ENCODE peak calls at places on chromosomes 11 and 22, in seven cellular contexts. D is pancreas, B is WERI-Rb-1, M is body of pancreas, Y is heart right ventricle, A is ovary, R is left ventricle myocardium inferior. V is an unnamed sample.

GRCh38 chr22:26711205-26711958 is 54.0 kb downstream of the MIAT start:
- DNase-seq in A (no peak), Y (no peak), B (no peak), R (no peak), M (no peak), D (no peak), V (no peak)

GRCh38 chr22:29148036-29148435 is 57.7 kb upstream of the EMID1 start:
- DNase-seq in M (no peak), Y (no peak), B (no peak), A (no peak), D (peak), R (no peak), V (no peak)

GRCh38 chr11:63869171-63869591 is 30.3 kb downstream of the MARK2 start:
- DNase-seq in M (peak), A (no peak), B (no peak), Y (no peak), R (no peak), D (no peak), V (no peak)

GRCh38 chr11:33005175-33005574 is 10.5 kb upstream of the DEPDC7 start:
- DNase-seq in Y (no peak), D (no peak), M (no peak), B (no peak), A (no peak), R (no peak), V (no peak)

GRCh38 chr22:49101873-49102272 is 725.8 kb downstream of the BRD1 start:
- DNase-seq in B (no peak), A (no peak), D (no peak), M (no peak), Y (no peak), R (no peak), V (no peak)

GRCh38 chr11:116513894-116514293 is 258.9 kb downstream of the BUD13 start:
- DNase-seq in B (peak), A (no peak), D (no peak), R (peak), Y (peak), M (no peak), V (no peak)

GRCh38 chr11:28621648-28622215 is 513.5 kb downstream of the METTL15 start:
- DNase-seq in R (no peak), A (peak), Y (no peak), B (no peak), D (no peak), M (no peak), V (no peak)

GRCh38 chr11:35927730-35928129 is 16.1 kb upstream of the LDLRAD3 start:
- DNase-seq in R (peak), A (peak), Y (no peak), D (peak), B (no peak), M (peak), V (no peak)

GRCh38 chr22:46183733-46184132 is 33.4 kb downstream of the PPARA start:
- DNase-seq in D (no peak), A (no peak), R (no peak), Y (no peak), B (no peak), M (no peak), V (no peak)

GRCh38 chr11:124865902-124866851 is 945 bp downstream of the ROBO3 start:
- DNase-seq in B (peak), D (peak), M (no peak), R (no peak), A (no peak), Y (peak), V (no peak)

GRCh38 chr11:62449451-62449851 is 30.6 kb downstream of the SCGB1A1 start:
- DNase-seq in M (peak), D (no peak), R (no peak), B (no peak), A (no peak), Y (no peak), V (no peak)

DNA sequence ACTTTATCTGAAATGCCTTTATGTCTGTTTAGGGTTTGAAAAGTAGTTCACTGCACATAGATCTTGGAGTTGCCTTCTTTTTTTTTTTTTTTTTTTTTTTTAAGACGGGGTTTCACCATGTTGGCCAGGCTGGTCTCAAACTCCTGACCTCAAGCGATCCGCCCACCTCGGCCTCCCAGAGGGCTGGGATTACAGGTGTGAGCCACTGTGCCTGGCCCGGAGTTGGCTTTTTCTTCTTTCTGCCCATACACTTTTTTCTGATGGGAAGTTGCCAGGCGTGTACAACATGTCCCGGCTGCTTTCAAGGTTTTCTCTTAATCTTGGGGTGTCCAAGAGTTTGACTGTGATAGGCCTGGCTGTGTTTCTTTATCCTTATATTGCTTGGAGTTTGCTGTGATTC is 12.9 kb upstream of the GNB1L start:
- DNase-seq in Y (no peak), M (peak), A (no peak), B (no peak), D (peak), R (peak), V (no peak)
- H3K27ac ChIP-seq in Y (no peak), M (no peak), A (no peak), B (no peak), D (no peak), R (no peak), V (no peak)

GRCh38 chr11:71252782-71253730 is 679 bp upstream of the SHANK2 start:
- DNase-seq in A (no peak), Y (no peak), R (no peak), B (peak), D (peak), M (peak), V (no peak)
- H3K4me3 ChIP-seq in A (peak), Y (no peak), R (peak), B (peak), D (peak), M (peak), V (peak)

DNA sequence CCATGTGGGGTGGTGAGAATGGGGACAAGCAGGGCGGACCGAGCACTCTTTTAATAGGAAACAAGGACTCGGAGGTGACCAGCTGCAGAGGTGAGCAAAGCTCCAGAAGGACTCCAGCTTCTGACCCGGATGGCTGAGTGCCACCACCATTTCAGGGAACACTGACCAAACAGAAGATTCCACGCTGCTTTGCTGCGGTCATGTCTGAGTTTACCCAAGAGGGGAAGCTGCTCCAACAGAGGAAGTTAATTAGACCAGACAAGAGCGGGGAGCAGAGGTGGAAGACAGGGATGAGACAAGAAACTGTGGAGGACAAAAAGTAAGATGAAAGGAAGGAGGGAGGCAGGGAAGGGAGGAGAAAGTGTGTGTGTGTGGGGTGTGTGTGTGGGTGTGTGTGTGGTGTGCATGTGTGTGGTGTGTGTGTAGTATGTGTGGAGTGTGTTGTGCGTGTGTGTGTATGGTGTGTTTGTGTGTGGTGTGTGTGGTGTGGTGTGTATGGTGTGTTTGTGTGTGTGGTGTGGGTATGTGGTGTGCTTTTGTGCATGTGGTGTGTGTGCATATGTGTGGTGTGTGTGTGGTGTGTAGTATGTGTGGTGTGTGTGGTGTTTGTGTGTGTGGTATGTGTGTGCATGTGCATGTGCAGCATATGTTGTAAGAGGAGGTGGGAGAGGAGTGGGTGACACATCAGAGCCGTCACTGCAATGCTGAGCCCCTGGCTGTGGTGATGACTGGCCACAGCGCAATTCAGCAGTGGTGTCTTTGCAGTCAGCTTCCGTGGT is 82.2 kb upstream of the AKIP1 start:
- DNase-seq in M (no peak), B (no peak), Y (no peak), A (no peak), D (no peak), R (no peak), V (no peak)
- TF ChIP-seq CTCF in M (no peak), B (no peak), Y (no peak), A (no peak), D (no peak), R (no peak), V (no peak)

GRCh38 chr11:65120831-65121230 is 1.1 kb downstream of the FAU start:
- DNase-seq in A (no peak), D (no peak), M (no peak), R (no peak), B (no peak), Y (no peak), V (no peak)
- H3K27ac ChIP-seq in A (peak), D (peak), M (no peak), R (peak), B (no peak), Y (peak), V (peak)

DNA sequence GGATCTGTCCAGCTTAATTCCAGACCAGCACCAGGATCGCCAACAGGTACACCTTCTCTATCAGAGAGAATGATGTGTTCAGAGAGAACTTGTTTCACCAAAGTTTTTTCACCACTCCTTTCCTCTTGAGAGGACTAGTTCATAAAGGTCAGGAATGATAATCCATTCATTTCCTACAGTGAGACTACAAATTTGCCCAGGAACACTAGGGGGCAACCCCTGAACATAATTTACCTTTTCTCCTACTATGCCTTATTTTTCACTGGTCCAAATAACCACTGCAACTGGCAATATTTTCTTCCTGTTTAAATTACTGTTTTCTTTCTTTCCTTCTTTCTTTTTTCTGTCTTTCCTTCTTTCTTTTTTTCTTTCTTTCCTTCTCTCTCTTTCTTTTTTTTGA is 22.5 kb downstream of the CAVIN3 start:
- DNase-seq in R (no peak), D (no peak), M (no peak), Y (no peak), A (no peak), B (no peak), V (no peak)
- H3K4me3 ChIP-seq in R (no peak), D (no peak), M (no peak), Y (no peak), A (no peak), B (no peak), V (no peak)

GRCh38 chr11:73728000-73728399 is 32.9 kb downstream of the RAB6A start:
- DNase-seq in A (no peak), R (no peak), B (no peak), M (no peak), Y (no peak), D (no peak), V (no peak)

GRCh38 chr11:73734996-73735395 is 25.9 kb downstream of the RAB6A start:
- DNase-seq in B (no peak), A (no peak), M (no peak), Y (no peak), R (no peak), D (no peak), V (no peak)

GRCh38 chr11:73726825-73727224 is 34.0 kb downstream of the RAB6A start:
- DNase-seq in M (no peak), Y (no peak), R (no peak), A (no peak), D (no peak), B (no peak), V (no peak)

GRCh38 chr11:73729594-73730206 is 31.2 kb downstream of the RAB6A start:
- DNase-seq in B (peak), A (no peak), M (no peak), R (no peak), Y (no peak), D (no peak), V (no peak)
- TF ChIP-seq CTCF in B (peak), A (no peak), M (peak), R (peak), Y (peak), D (peak), V (peak)

GRCh38 chr11:47488111-47488510 is 39.2 kb upstream of the RAPSN start:
- DNase-seq in R (no peak), D (no peak), A (no peak), B (no peak), Y (no peak), M (no peak), V (no peak)
- H3K27ac ChIP-seq in R (peak), D (peak), A (no peak), B (no peak), Y (no peak), M (no peak), V (no peak)

DNA sequence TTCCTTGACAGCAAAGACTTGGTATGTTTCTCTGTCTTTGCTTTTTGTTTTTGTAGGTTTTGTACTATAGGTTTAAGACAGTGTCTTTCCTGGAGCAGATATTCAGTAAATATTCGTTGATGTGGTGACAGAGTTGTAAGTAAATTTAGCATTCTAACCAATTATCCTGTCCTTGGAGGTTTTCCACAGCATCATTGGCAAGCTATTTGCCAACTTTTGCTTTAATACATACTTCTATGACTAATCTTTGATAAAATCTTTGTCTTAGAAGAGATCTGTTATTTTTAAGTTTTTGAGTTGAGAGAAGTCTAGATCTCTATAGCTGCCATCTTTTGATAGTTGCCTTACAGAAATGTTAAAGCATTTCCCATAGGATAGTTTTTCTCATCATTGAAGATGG is 3.8 kb downstream of the USP47 start:
- DNase-seq in A (no peak), B (no peak), M (no peak), Y (no peak), R (no peak), D (no peak), V (no peak)
- H3K4me3 ChIP-seq in A (no peak), B (no peak), M (no peak), Y (no peak), R (no peak), D (no peak), V (no peak)

GRCh38 chr22:24706732-24707476 is 67.6 kb downstream of the PIWIL3 start:
- DNase-seq in D (no peak), R (no peak), B (no peak), Y (no peak), A (no peak), M (no peak), V (no peak)

GRCh38 chr22:24703101-24703500 is 71.4 kb downstream of the PIWIL3 start:
- DNase-seq in D (no peak), M (peak), A (no peak), B (no peak), Y (peak), R (peak), V (no peak)

GRCh38 chr22:24707477-24707816 is 67.1 kb downstream of the PIWIL3 start:
- DNase-seq in Y (no peak), A (no peak), R (no peak), M (no peak), D (no peak), B (no peak), V (no peak)

DNA sequence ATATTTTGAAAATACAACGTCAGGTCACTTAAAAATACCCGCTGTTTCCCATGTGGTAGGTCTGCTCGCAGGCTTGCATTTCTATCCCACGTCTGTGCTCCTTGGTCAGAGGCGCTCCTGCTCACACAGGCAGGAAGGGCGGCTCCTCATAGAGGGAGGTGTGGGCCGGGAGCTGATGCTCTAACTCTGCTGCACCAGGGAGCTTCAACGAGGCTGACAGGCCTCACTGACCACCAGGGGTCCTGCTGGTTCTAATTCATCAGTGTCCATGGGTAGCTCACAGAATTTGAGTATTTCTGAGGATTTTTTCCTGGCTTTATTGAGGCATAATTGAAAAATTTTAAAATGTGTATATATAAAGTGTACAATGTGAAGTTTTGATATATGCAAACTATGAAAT is 68.5 kb downstream of the PIWIL3 start:
- DNase-seq in Y (no peak), R (no peak), D (no peak), M (no peak), A (no peak), B (peak), V (no peak)
- TF ChIP-seq CTCF in Y (peak), R (peak), D (no peak), M (no peak), A (no peak), B (peak), V (no peak)